ENCODE peak calls at places on chromosomes 11 and 22, in eight cellular contexts. One of them, this sample, is unnamed. For H3K4me1, the result is how much of the 10 kb centered on the place peaks cover.

GRCh38 chr11:36385121-36385530 is 89.0 kb downstream of the PRR5L start:
- DNase-seq in HCT116: no peak
- DNase-seq in mesendoderm: no peak
- DNase-seq in breast epithelium: no peak
- DNase-seq in iPS DF 6.9: no peak
- DNase-seq in CD8-positive, alpha-beta memory T cell: no peak
- DNase-seq in fibroblast of lung: peak
- DNase-seq in hepatocyte: no peak
- DNase-seq in this sample: no peak

GRCh38 chr11:87007938-87008337 is 29.8 kb upstream of the TMEM135 start:
- DNase-seq in HCT116: no peak
- DNase-seq in mesendoderm: no peak
- DNase-seq in breast epithelium: no peak
- DNase-seq in iPS DF 6.9: no peak
- DNase-seq in CD8-positive, alpha-beta memory T cell: no peak
- DNase-seq in fibroblast of lung: peak
- DNase-seq in hepatocyte: no peak
- DNase-seq in this sample: no peak

GRCh38 chr22:31969789-31970489 is 25.6 kb downstream of the YWHAH start:
- DNase-seq in HCT116: peak
- DNase-seq in mesendoderm: peak
- DNase-seq in breast epithelium: peak
- DNase-seq in iPS DF 6.9: peak
- DNase-seq in CD8-positive, alpha-beta memory T cell: peak
- DNase-seq in fibroblast of lung: peak
- DNase-seq in hepatocyte: peak
- DNase-seq in this sample: peak

GRCh38 chr11:67651976-67652895 is 1.7 kb upstream of the ACY3 start:
- DNase-seq in HCT116: no peak
- DNase-seq in mesendoderm: no peak
- DNase-seq in breast epithelium: no peak
- DNase-seq in iPS DF 6.9: no peak
- DNase-seq in CD8-positive, alpha-beta memory T cell: no peak
- DNase-seq in fibroblast of lung: no peak
- DNase-seq in hepatocyte: peak
- DNase-seq in this sample: no peak

GRCh38 chr22:37631448-37632173 is 7.9 kb upstream of the SH3BP1 start:
- DNase-seq in HCT116: no peak
- DNase-seq in mesendoderm: no peak
- DNase-seq in breast epithelium: no peak
- DNase-seq in iPS DF 6.9: no peak
- DNase-seq in CD8-positive, alpha-beta memory T cell: peak
- DNase-seq in fibroblast of lung: no peak
- DNase-seq in hepatocyte: no peak
- DNase-seq in this sample: no peak

GRCh38 chr11:22554221-22554620 is 71.4 kb downstream of the FANCF start:
- DNase-seq in HCT116: no peak
- DNase-seq in mesendoderm: no peak
- DNase-seq in breast epithelium: no peak
- DNase-seq in iPS DF 6.9: no peak
- DNase-seq in CD8-positive, alpha-beta memory T cell: no peak
- DNase-seq in fibroblast of lung: no peak
- DNase-seq in hepatocyte: no peak
- DNase-seq in this sample: no peak

GRCh38 chr11:62652156-62653006 is 721 bp downstream of the INTS5 start:
- DNase-seq in HCT116: no peak
- DNase-seq in mesendoderm: no peak
- DNase-seq in breast epithelium: no peak
- DNase-seq in iPS DF 6.9: no peak
- DNase-seq in CD8-positive, alpha-beta memory T cell: no peak
- DNase-seq in fibroblast of lung: no peak
- DNase-seq in hepatocyte: no peak
- DNase-seq in this sample: no peak

GRCh38 chr22:37559901-37560681 is at the start of gene CDC42EP1:
- DNase-seq in HCT116: no peak
- DNase-seq in mesendoderm: peak
- DNase-seq in breast epithelium: no peak
- DNase-seq in iPS DF 6.9: no peak
- DNase-seq in CD8-positive, alpha-beta memory T cell: no peak
- DNase-seq in fibroblast of lung: peak
- DNase-seq in hepatocyte: peak
- DNase-seq in this sample: no peak

GRCh38 chr11:59283825-59284772 is 71.4 kb upstream of the MPEG1 start:
- DNase-seq in HCT116: peak
- DNase-seq in mesendoderm: peak
- DNase-seq in breast epithelium: no peak
- DNase-seq in iPS DF 6.9: peak
- DNase-seq in CD8-positive, alpha-beta memory T cell: peak
- DNase-seq in fibroblast of lung: peak
- DNase-seq in hepatocyte: peak
- DNase-seq in this sample: peak

GRCh38 chr11:132453411-132453810 is 1078.9 kb downstream of the OPCML start:
- DNase-seq in HCT116: no peak
- DNase-seq in mesendoderm: no peak
- DNase-seq in breast epithelium: no peak
- DNase-seq in iPS DF 6.9: no peak
- DNase-seq in CD8-positive, alpha-beta memory T cell: no peak
- DNase-seq in fibroblast of lung: no peak
- DNase-seq in hepatocyte: no peak
- DNase-seq in this sample: no peak

GRCh38 chr11:124277207-124277606 is 21.0 kb downstream of the OR8G5 start:
- DNase-seq in HCT116: no peak
- DNase-seq in mesendoderm: no peak
- DNase-seq in breast epithelium: no peak
- DNase-seq in iPS DF 6.9: no peak
- DNase-seq in CD8-positive, alpha-beta memory T cell: no peak
- DNase-seq in fibroblast of lung: no peak
- DNase-seq in hepatocyte: no peak
- DNase-seq in this sample: no peak

GRCh38 chr22:49657275-49657973 is 170.2 kb downstream of the BRD1 start:
- DNase-seq in HCT116: peak
- DNase-seq in mesendoderm: peak
- DNase-seq in breast epithelium: no peak
- DNase-seq in iPS DF 6.9: no peak
- DNase-seq in CD8-positive, alpha-beta memory T cell: peak
- DNase-seq in fibroblast of lung: no peak
- DNase-seq in hepatocyte: no peak
- DNase-seq in this sample: peak
- H3K4me3 ChIP-seq in HCT116: peak
- H3K4me3 ChIP-seq in mesendoderm: no peak
- H3K4me3 ChIP-seq in breast epithelium: peak
- H3K4me3 ChIP-seq in iPS DF 6.9: no peak
- H3K4me3 ChIP-seq in CD8-positive, alpha-beta memory T cell: peak
- H3K4me3 ChIP-seq in fibroblast of lung: no peak
- H3K4me3 ChIP-seq in hepatocyte: no peak
- H3K4me3 ChIP-seq in this sample: peak

DNA sequence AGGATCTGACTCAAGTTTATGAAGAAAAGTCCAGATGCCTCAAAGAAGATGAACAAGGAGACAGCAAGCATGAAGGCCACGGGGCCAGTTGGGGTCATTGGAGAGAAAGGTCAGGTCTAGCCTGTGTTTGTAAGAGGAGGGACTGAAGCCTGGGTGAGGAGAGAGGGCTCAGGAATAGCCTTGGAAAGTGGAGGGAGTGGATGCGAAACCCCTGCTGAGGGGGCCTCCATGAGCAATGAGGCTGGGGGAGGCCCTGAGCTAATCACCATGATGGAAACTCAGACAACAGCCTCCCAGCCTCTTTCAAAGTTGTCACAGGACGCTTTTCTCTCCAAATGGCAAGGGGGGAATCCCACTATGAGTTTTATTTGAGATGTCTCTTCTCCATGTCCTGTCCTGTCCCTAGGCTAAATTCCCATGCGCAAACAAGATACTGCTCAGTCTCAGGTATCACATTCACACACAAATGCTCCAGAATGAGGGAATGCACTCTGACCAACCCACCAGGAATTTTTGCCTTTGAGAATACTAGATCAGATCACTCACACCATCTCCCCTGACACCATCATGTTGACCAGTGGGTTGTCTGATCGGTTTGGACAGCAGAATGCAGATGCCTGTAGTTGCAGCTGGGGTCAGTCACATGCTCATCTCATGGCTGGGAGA is 51.3 kb upstream of the TOP3B start:
- DNase-seq in HCT116: no peak
- DNase-seq in mesendoderm: no peak
- DNase-seq in breast epithelium: no peak
- DNase-seq in iPS DF 6.9: no peak
- DNase-seq in CD8-positive, alpha-beta memory T cell: no peak
- DNase-seq in fibroblast of lung: no peak
- DNase-seq in hepatocyte: no peak
- DNase-seq in this sample: no peak
- H3K4me1 ChIP-seq in HCT116: under half
- H3K4me1 ChIP-seq in mesendoderm: under half
- H3K4me1 ChIP-seq in breast epithelium: under half
- H3K4me1 ChIP-seq in iPS DF 6.9: under half
- H3K4me1 ChIP-seq in CD8-positive, alpha-beta memory T cell: under half
- H3K4me1 ChIP-seq in fibroblast of lung: under half
- H3K4me1 ChIP-seq in hepatocyte: under half
- H3K4me1 ChIP-seq in this sample: under half

GRCh38 chr11:1152316-1153104 is 5.2 kb upstream of the MUC5AC start:
- DNase-seq in HCT116: no peak
- DNase-seq in mesendoderm: no peak
- DNase-seq in breast epithelium: peak
- DNase-seq in iPS DF 6.9: no peak
- DNase-seq in CD8-positive, alpha-beta memory T cell: no peak
- DNase-seq in fibroblast of lung: peak
- DNase-seq in hepatocyte: peak
- DNase-seq in this sample: no peak

GRCh38 chr11:1150095-1150494 is 7.7 kb upstream of the MUC5AC start:
- DNase-seq in HCT116: no peak
- DNase-seq in mesendoderm: no peak
- DNase-seq in breast epithelium: no peak
- DNase-seq in iPS DF 6.9: no peak
- DNase-seq in CD8-positive, alpha-beta memory T cell: no peak
- DNase-seq in fibroblast of lung: no peak
- DNase-seq in hepatocyte: peak
- DNase-seq in this sample: no peak

GRCh38 chr11:1151366-1152315 is 6.1 kb upstream of the MUC5AC start:
- DNase-seq in HCT116: no peak
- DNase-seq in mesendoderm: no peak
- DNase-seq in breast epithelium: peak
- DNase-seq in iPS DF 6.9: no peak
- DNase-seq in CD8-positive, alpha-beta memory T cell: no peak
- DNase-seq in fibroblast of lung: no peak
- DNase-seq in hepatocyte: peak
- DNase-seq in this sample: no peak

GRCh38 chr11:1149545-1149944 is 8.2 kb upstream of the MUC5AC start:
- DNase-seq in HCT116: no peak
- DNase-seq in mesendoderm: no peak
- DNase-seq in breast epithelium: peak
- DNase-seq in iPS DF 6.9: no peak
- DNase-seq in CD8-positive, alpha-beta memory T cell: no peak
- DNase-seq in fibroblast of lung: no peak
- DNase-seq in hepatocyte: no peak
- DNase-seq in this sample: no peak

GRCh38 chr11:1150769-1151365 is 6.9 kb upstream of the MUC5AC start:
- DNase-seq in HCT116: no peak
- DNase-seq in mesendoderm: no peak
- DNase-seq in breast epithelium: peak
- DNase-seq in iPS DF 6.9: no peak
- DNase-seq in CD8-positive, alpha-beta memory T cell: no peak
- DNase-seq in fibroblast of lung: peak
- DNase-seq in hepatocyte: peak
- DNase-seq in this sample: no peak
- H3K4me3 ChIP-seq in HCT116: no peak
- H3K4me3 ChIP-seq in mesendoderm: no peak
- H3K4me3 ChIP-seq in breast epithelium: no peak
- H3K4me3 ChIP-seq in iPS DF 6.9: no peak
- H3K4me3 ChIP-seq in CD8-positive, alpha-beta memory T cell: no peak
- H3K4me3 ChIP-seq in fibroblast of lung: no peak
- H3K4me3 ChIP-seq in hepatocyte: no peak
- H3K4me3 ChIP-seq in this sample: no peak

GRCh38 chr11:65851811-65852507 is 6.0 kb downstream of the CFL1 start:
- DNase-seq in HCT116: no peak
- DNase-seq in mesendoderm: peak
- DNase-seq in breast epithelium: no peak
- DNase-seq in iPS DF 6.9: no peak
- DNase-seq in CD8-positive, alpha-beta memory T cell: no peak
- DNase-seq in fibroblast of lung: no peak
- DNase-seq in hepatocyte: no peak
- DNase-seq in this sample: no peak
- H3K4me1 ChIP-seq in HCT116: under half
- H3K4me1 ChIP-seq in mesendoderm: under half
- H3K4me1 ChIP-seq in breast epithelium: under half
- H3K4me1 ChIP-seq in iPS DF 6.9: under half
- H3K4me1 ChIP-seq in CD8-positive, alpha-beta memory T cell: under half
- H3K4me1 ChIP-seq in fibroblast of lung: under half
- H3K4me1 ChIP-seq in hepatocyte: under half
- H3K4me1 ChIP-seq in this sample: under half

DNA sequence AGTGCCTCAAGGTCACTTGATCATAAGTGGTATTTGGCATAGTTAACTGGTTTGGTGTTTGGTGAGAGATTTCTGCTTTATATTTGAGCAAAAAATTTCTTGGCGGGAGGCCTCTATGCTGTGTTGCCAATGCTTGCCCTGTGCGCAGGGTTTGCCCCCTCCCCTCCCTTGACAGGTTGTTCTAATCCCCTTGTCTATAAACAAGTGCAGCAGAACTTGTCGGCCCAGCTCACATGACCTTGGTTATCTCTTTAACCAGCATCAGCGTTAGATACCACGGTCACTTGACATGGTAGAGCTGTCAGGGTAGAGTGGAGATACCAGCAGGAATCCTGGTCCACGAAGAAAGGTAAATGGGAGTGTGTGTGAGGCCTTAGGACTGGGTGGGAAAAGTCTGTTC is 35.6 kb downstream of the MARK2 start:
- DNase-seq in HCT116: no peak
- DNase-seq in mesendoderm: no peak
- DNase-seq in breast epithelium: no peak
- DNase-seq in iPS DF 6.9: no peak
- DNase-seq in CD8-positive, alpha-beta memory T cell: no peak
- DNase-seq in fibroblast of lung: no peak
- DNase-seq in hepatocyte: peak
- DNase-seq in this sample: no peak
- H3K4me3 ChIP-seq in HCT116: no peak
- H3K4me3 ChIP-seq in mesendoderm: no peak
- H3K4me3 ChIP-seq in breast epithelium: no peak
- H3K4me3 ChIP-seq in iPS DF 6.9: no peak
- H3K4me3 ChIP-seq in CD8-positive, alpha-beta memory T cell: no peak
- H3K4me3 ChIP-seq in fibroblast of lung: no peak
- H3K4me3 ChIP-seq in hepatocyte: no peak
- H3K4me3 ChIP-seq in this sample: no peak

GRCh38 chr22:43009444-43009843 is 5.5 kb downstream of the PACSIN2 start:
- DNase-seq in HCT116: no peak
- DNase-seq in mesendoderm: no peak
- DNase-seq in breast epithelium: no peak
- DNase-seq in iPS DF 6.9: no peak
- DNase-seq in CD8-positive, alpha-beta memory T cell: no peak
- DNase-seq in fibroblast of lung: no peak
- DNase-seq in hepatocyte: no peak
- DNase-seq in this sample: no peak
- H3K4me1 ChIP-seq in HCT116: half or more
- H3K4me1 ChIP-seq in mesendoderm: under half
- H3K4me1 ChIP-seq in breast epithelium: under half
- H3K4me1 ChIP-seq in iPS DF 6.9: under half
- H3K4me1 ChIP-seq in CD8-positive, alpha-beta memory T cell: under half
- H3K4me1 ChIP-seq in fibroblast of lung: under half
- H3K4me1 ChIP-seq in hepatocyte: half or more
- H3K4me1 ChIP-seq in this sample: under half

DNA sequence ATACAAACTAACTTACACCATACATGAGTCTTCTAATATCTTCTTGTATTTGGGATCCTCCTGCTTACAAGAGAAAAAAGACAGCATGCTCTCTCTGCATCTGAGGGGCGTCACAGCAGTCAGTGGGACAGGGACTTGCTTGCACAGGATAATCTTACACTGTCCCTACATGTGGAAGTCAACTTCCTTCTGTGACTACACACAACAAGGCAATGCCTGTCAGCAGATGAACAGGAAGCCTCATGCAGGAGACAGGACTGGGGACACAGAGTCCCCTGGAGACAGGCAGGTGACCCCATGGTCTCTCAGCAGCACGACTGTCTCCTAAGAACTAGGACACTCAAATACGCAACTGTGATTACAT is 54.8 kb downstream of the PACSIN2 start:
- DNase-seq in HCT116: no peak
- DNase-seq in mesendoderm: no peak
- DNase-seq in breast epithelium: no peak
- DNase-seq in iPS DF 6.9: no peak
- DNase-seq in CD8-positive, alpha-beta memory T cell: no peak
- DNase-seq in fibroblast of lung: no peak
- DNase-seq in hepatocyte: no peak
- DNase-seq in this sample: no peak
- H3K4me3 ChIP-seq in HCT116: no peak
- H3K4me3 ChIP-seq in mesendoderm: no peak
- H3K4me3 ChIP-seq in breast epithelium: peak
- H3K4me3 ChIP-seq in iPS DF 6.9: no peak
- H3K4me3 ChIP-seq in CD8-positive, alpha-beta memory T cell: no peak
- H3K4me3 ChIP-seq in fibroblast of lung: no peak
- H3K4me3 ChIP-seq in hepatocyte: no peak
- H3K4me3 ChIP-seq in this sample: no peak

This sample was measured in naive thymus-derived CD4-positive, alpha-beta T cell.